ENCODE peak calls at places on chromosomes 13 and 19, in six cellular contexts. N is nephron progenitor cell, X is kidney epithelial cell, O is fibroblast of pulmonary artery, C is A673, Z is WTC11. M is an unnamed sample.

GRCh38 chr19:58439576-58440554 is at the start of gene ZNF132:
- DNase-seq in N (peak), X (peak), O (peak), C (peak), Z (peak), M (peak)

GRCh38 chr19:4830768-4831265 is 695 bp downstream of the TICAM1 start:
- DNase-seq in N (no peak), X (no peak), O (no peak), C (no peak), Z (no peak), M (no peak)

GRCh38 chr13:30615851-30616311 is 1.8 kb upstream of the USPL1 start:
- DNase-seq in N (no peak), X (no peak), O (peak), C (peak), Z (no peak), M (no peak)

GRCh38 chr19:15091918-15092753 is 10.1 kb downstream of the OR1I1 start:
- DNase-seq in N (peak), X (no peak), O (peak), C (peak), Z (peak), M (no peak)

GRCh38 chr19:3507371-3508120 is 1.4 kb downstream of the FZR1 start:
- DNase-seq in N (peak), X (no peak), O (no peak), C (no peak), Z (peak), M (no peak)

GRCh38 chr13:40530961-40531360 is 135.5 kb downstream of the FOXO1 start:
- DNase-seq in N (no peak), X (no peak), O (no peak), C (no peak), Z (no peak), M (no peak)

GRCh38 chr19:35551091-35551810 is 5.8 kb downstream of the TMEM147 start:
- DNase-seq in N (no peak), X (no peak), O (no peak), C (no peak), Z (no peak), M (no peak)

GRCh38 chr13:101700598-101700997 is 248.1 kb downstream of the ITGBL1 start:
- DNase-seq in N (no peak), X (no peak), O (peak), C (no peak), Z (no peak), M (no peak)

GRCh38 chr19:7434391-7434790 is 54.4 kb downstream of the PEX11G start:
- DNase-seq in N (no peak), X (no peak), O (no peak), C (no peak), Z (no peak), M (no peak)

GRCh38 chr13:45615501-45616101 is at the start of gene ERICH6B:
- DNase-seq in N (peak), X (no peak), O (peak), C (no peak), Z (peak), M (peak)

GRCh38 chr19:38255759-38256052 is 468 bp downstream of the PPP1R14A start:
- DNase-seq in N (no peak), X (no peak), O (no peak), C (no peak), Z (peak), M (no peak)

GRCh38 chr19:3983542-3983914 is 1.7 kb downstream of the EEF2 start:
- DNase-seq in N (no peak), X (no peak), O (no peak), C (no peak), Z (no peak), M (no peak)

GRCh38 chr19:48698046-48698445 is 2.3 kb downstream of the FUT2 start:
- DNase-seq in N (no peak), X (no peak), O (peak), C (peak), Z (no peak), M (no peak)

GRCh38 chr13:29561918-29562317 is 33.6 kb downstream of the SLC7A1 start:
- DNase-seq in N (no peak), X (no peak), O (peak), C (no peak), Z (no peak), M (no peak)

GRCh38 chr13:38637576-38637975 is 49.3 kb upstream of the FREM2 start:
- DNase-seq in N (no peak), X (no peak), O (no peak), C (no peak), Z (no peak), M (no peak)

GRCh38 chr13:74573654-74574053 is 439.4 kb upstream of the KLF12 start:
- DNase-seq in N (peak), X (no peak), O (no peak), C (no peak), Z (peak), M (no peak)

GRCh38 chr19:46785980-46786235 is 2.5 kb downstream of the SLC1A5 start:
- DNase-seq in N (no peak), X (no peak), O (no peak), C (no peak), Z (no peak), M (no peak)

GRCh38 chr13:26390203-26390602 is 136.3 kb downstream of the CDK8 start:
- DNase-seq in N (no peak), X (no peak), O (no peak), C (no peak), Z (no peak), M (no peak)

GRCh38 chr19:54469496-54469934 is 3.6 kb downstream of the CDC42EP5 start:
- DNase-seq in N (no peak), X (no peak), O (no peak), C (peak), Z (no peak), M (no peak)

GRCh38 chr19:16115309-16116039 is 3.8 kb downstream of the RAB8A start:
- DNase-seq in N (no peak), X (no peak), O (no peak), C (no peak), Z (no peak), M (no peak)

GRCh38 chr13:51541037-51541436 is 43.2 kb upstream of the WDFY2 start:
- DNase-seq in N (no peak), X (no peak), O (no peak), C (no peak), Z (no peak), M (no peak)

GRCh38 chr13:30872195-30872594 is 33.9 kb upstream of the MEDAG start:
- DNase-seq in N (no peak), X (no peak), O (no peak), C (no peak), Z (no peak), M (no peak)

GRCh38 chr13:21022694-21023325 is 38.6 kb downstream of the LATS2 start:
- DNase-seq in N (peak), X (no peak), O (no peak), C (no peak), Z (peak), M (no peak)

GRCh38 chr13:97300871-97301270 is 78.7 kb downstream of the MBNL2 start:
- DNase-seq in N (no peak), X (no peak), O (no peak), C (no peak), Z (no peak), M (no peak)

GRCh38 chr19:41457241-41457640 is 14.3 kb downstream of the ERICH4 start:
- DNase-seq in N (no peak), X (no peak), O (no peak), C (no peak), Z (no peak), M (no peak)

GRCh38 chr13:63184693-63185092 is 1769.0 kb upstream of the PCDH20 start:
- DNase-seq in N (no peak), X (peak), O (peak), C (peak), Z (peak), M (no peak)

GRCh38 chr19:2274937-2275535 is 6.9 kb downstream of the PEAK3 start:
- DNase-seq in N (peak), X (no peak), O (peak), C (peak), Z (peak), M (no peak)

GRCh38 chr19:41324231-41324702 is 14.3 kb downstream of the CCDC97 start:
- DNase-seq in N (no peak), X (no peak), O (no peak), C (no peak), Z (no peak), M (no peak)

GRCh38 chr13:111394211-111394922 is 73.9 kb downstream of the TEX29 start:
- DNase-seq in N (no peak), X (no peak), O (no peak), C (no peak), Z (no peak), M (no peak)

GRCh38 chr19:6271721-6272410 is 7.9 kb downstream of the MLLT1 start:
- DNase-seq in N (no peak), X (no peak), O (peak), C (no peak), Z (peak), M (no peak)

GRCh38 chr19:6272411-6272791 is 7.4 kb downstream of the MLLT1 start:
- DNase-seq in N (peak), X (no peak), O (no peak), C (no peak), Z (no peak), M (no peak)

GRCh38 chr19:6270076-6270745 is 9.6 kb downstream of the MLLT1 start:
- DNase-seq in N (no peak), X (no peak), O (no peak), C (no peak), Z (no peak), M (no peak)

GRCh38 chr19:6270822-6271221 is 9.0 kb downstream of the MLLT1 start:
- DNase-seq in N (no peak), X (no peak), O (no peak), C (no peak), Z (no peak), M (no peak)

DNA sequence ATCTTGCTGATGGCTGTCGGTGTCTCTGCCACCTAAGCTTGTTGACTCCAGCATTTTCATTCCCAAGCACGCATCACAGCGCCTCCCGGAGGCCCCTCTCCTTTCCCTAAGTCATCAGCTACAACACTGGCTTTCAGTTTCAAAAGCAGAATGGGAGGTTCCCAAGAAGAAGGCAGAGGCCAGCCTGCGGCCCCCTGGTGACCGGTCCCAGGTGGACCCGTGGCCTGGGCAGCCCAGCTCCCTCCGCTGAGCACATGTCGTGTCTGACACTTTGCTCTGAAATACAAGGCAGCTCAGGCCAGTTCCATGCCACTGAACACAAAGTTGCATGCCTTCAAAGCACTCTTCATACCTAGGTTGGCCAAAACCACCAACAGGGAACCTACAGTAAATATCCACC is 8.5 kb downstream of the MLLT1 start:
- DNase-seq in N (no peak), X (no peak), O (peak), C (no peak), Z (peak), M (no peak)
- TF ChIP-seq CTCF in N (no peak), X (peak), O (peak), C (peak), Z (no peak), M (peak)

DNA sequence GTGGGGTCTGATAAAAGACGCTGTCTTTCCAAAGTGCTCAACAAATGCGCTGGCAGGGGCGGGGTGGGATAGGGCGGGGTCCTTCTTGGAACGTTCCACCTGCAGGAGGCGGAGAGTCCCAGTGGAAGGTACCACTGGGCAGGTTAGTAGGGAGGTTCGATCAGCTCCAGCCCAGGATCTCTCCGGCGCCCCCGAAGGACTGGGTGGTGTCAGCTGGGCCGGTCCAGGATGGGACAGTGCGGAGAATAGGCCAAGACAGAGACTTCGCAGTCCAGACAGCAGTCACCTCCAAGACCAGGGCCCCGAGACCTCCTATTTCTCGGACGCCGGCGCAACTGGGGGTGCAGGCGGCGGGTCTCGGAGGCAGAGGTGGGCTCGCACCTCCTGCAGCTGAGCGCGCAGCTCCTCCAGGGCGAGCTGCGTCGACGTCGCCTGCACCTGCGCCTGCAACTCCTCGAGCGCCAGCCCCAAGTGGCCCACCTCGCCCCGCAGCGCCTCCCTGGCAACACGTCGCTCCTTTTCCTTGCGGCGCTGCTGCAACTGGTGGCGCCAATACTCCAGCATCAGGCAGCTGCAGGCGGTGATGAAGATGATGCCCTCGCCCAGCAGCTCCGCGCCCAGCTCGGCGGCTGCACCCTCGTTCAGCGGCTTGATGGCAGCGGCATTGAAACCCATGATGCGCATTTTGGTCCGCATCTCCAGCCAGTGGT is 21.6 kb downstream of the VASP start:
- DNase-seq in N (peak), X (no peak), O (no peak), C (peak), Z (peak), M (peak)
- TF ChIP-seq CTCF in N (no peak), X (peak), O (no peak), C (peak), Z (no peak), M (no peak)

GRCh38 chr13:33388254-33388998 is 102.9 kb upstream of the STARD13 start:
- DNase-seq in N (no peak), X (no peak), O (no peak), C (no peak), Z (no peak), M (no peak)
- TF ChIP-seq CTCF in N (no peak), X (no peak), O (no peak), C (peak), Z (no peak), M (no peak)

DNA sequence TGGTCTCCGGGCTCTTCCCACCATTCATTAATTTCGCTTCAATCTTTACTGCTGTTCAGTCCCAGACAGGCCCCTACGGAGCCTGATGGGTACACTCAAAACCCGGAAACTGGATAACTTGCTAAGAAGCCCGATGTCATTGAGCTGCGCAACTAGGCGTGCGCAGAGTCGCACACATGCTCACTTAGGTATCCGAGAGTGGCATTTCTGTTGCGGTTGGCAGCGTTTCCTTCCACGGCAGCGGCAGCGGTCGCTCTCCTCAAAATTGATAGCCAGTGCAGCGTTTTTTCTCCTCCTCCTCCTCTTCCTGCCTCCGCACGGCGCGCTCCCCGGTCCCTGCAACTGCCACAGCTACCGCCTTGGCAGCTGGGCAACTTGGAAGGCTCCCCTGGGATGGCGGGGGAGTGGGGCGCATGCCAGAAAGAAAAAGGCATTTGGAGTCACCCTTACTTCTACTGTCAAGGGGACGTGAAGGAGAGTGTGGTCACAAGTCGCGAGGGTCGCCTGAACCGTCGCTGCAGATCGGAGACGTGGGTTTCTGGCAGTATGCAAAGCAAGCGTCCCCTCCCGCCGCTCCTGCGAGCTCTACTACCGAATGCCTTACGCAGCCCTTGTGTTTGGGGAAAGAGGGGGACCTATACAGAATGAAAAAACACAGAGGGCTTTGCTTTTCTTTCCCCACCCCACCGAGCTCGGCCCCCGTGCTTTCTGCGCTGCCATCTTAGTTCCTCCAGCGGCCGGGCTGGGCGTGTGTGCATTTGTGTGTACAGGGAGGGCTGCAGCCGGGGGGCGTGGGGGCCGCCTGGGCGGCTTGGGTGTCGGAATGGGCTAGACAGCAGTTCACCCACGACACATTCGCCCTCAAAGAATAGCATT is 2.5 kb upstream of the MYCBP2 start:
- DNase-seq in N (peak), X (peak), O (peak), C (peak), Z (peak), M (peak)
- TF ChIP-seq CTCF in N (no peak), X (no peak), O (no peak), C (no peak), Z (no peak), M (no peak)

GRCh38 chr13:57633141-57633949 is 1.8 kb downstream of the PCDH17 start:
- DNase-seq in N (peak), X (no peak), O (peak), C (no peak), Z (peak), M (peak)
- TF ChIP-seq CTCF in N (peak), X (peak), O (peak), C (no peak), Z (peak), M (peak)

GRCh38 chr13:114109646-114110045 is 22.8 kb downstream of the RASA3 start:
- DNase-seq in N (no peak), X (no peak), O (no peak), C (no peak), Z (peak), M (no peak)
- TF ChIP-seq CTCF in N (no peak), X (no peak), O (no peak), C (no peak), Z (no peak), M (no peak)

DNA sequence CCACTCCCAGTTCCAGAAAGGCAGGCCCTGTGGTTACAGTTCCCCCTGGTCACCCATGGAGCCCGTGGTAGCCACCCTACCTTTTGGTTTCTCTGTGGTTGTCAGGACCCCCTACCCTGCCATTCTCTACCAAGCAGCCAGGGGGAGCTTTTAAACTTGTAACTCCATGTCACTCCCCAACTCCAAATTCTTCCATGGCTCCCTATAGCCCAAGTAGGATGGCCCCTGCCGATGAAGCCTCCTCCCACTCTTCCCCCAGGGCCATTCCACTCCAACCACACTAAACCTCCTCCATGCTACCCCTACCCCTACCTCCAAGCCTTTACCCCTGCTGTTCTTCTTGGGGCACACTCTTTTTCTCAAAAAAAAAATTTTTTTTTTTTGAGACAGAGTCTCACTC is 2.2 kb downstream of the S1PR2 start:
- DNase-seq in N (peak), X (no peak), O (peak), C (peak), Z (peak), M (no peak)
- TF ChIP-seq CTCF in N (peak), X (peak), O (peak), C (peak), Z (peak), M (peak)

GRCh38 chr13:47455581-47455980 is 545.5 kb downstream of the SUCLA2 start:
- DNase-seq in N (no peak), X (no peak), O (peak), C (no peak), Z (peak), M (no peak)
- TF ChIP-seq CTCF in N (no peak), X (peak), O (peak), C (no peak), Z (no peak), M (peak)

GRCh38 chr19:39277598-39277997 is 9.4 kb downstream of the IFNL2 start:
- DNase-seq in N (no peak), X (no peak), O (peak), C (no peak), Z (no peak), M (no peak)
- TF ChIP-seq CTCF in N (no peak), X (no peak), O (no peak), C (no peak), Z (no peak), M (no peak)

GRCh38 chr13:75628811-75629210 is 7.3 kb upstream of the LMO7 start:
- DNase-seq in N (no peak), X (no peak), O (no peak), C (peak), Z (no peak), M (no peak)
- TF ChIP-seq CTCF in N (no peak), X (no peak), O (no peak), C (no peak), Z (no peak), M (no peak)

M was measured in progenitor cell of endocrine pancreas.